ENCODE peak calls at places on chromosomes 7 and 10, in eight cellular contexts. C is suprapubic skin, S is IMR-90, T is A549, G is stomach, F is fibroblast of lung, M is ascending aorta, H is H1. R is an unnamed sample. For H3K4me1, the result is how much of the 10 kb centered on the place peaks cover.

GRCh38 chr7:131606346-131607290 is 50.2 kb upstream of the PODXL start:
- DNase-seq in C (no peak), S (no peak), T (no peak), G (no peak), F (no peak), M (no peak), H (no peak), R (no peak)

GRCh38 chr10:50554381-50554994 is 69.3 kb downstream of the SGMS1 start:
- DNase-seq in C (no peak), S (no peak), T (no peak), G (no peak), F (no peak), M (no peak), H (no peak), R (no peak)

GRCh38 chr7:107479303-107479702 is 9.4 kb downstream of the GPR22 start:
- DNase-seq in C (no peak), S (no peak), T (no peak), G (no peak), F (no peak), M (no peak), H (no peak), R (no peak)

GRCh38 chr10:74821501-74821900 is 4.9 kb upstream of the KAT6B start:
- DNase-seq in C (no peak), S (no peak), T (no peak), G (peak), F (no peak), M (no peak), H (no peak), R (no peak)

GRCh38 chr7:81574723-81575326 is 195.0 kb downstream of the HGF start:
- DNase-seq in C (no peak), S (peak), T (no peak), G (no peak), F (peak), M (no peak), H (no peak), R (no peak)

GRCh38 chr7:153518201-153518984 is 533.8 kb upstream of the DPP6 start:
- DNase-seq in C (no peak), S (no peak), T (no peak), G (no peak), F (no peak), M (no peak), H (no peak), R (no peak)

GRCh38 chr10:35942052-35942451 is 300.0 kb upstream of the FZD8 start:
- DNase-seq in C (no peak), S (no peak), T (no peak), G (no peak), F (no peak), M (no peak), H (no peak), R (no peak)

GRCh38 chr10:126935263-126935946 is 30.2 kb downstream of the DOCK1 start:
- DNase-seq in C (no peak), S (peak), T (no peak), G (no peak), F (peak), M (no peak), H (no peak), R (no peak)

GRCh38 chr7:77811895-77812685 is 13.5 kb downstream of the PHTF2 start:
- DNase-seq in C (no peak), S (peak), T (no peak), G (no peak), F (peak), M (no peak), H (no peak), R (peak)

GRCh38 chr7:7581531-7582179 is 15.0 kb downstream of the MIOS start:
- DNase-seq in C (no peak), S (no peak), T (no peak), G (no peak), F (no peak), M (no peak), H (peak), R (no peak)

GRCh38 chr10:14683246-14683645 is 91.5 kb downstream of the FAM107B start:
- DNase-seq in C (no peak), S (peak), T (no peak), G (no peak), F (no peak), M (no peak), H (no peak), R (peak)

GRCh38 chr10:77641344-77641743 is 3.7 kb upstream of the KCNMA1 start:
- DNase-seq in C (no peak), S (no peak), T (no peak), G (no peak), F (no peak), M (peak), H (no peak), R (peak)

GRCh38 chr7:101869026-101869900 is 51.8 kb downstream of the CUX1 start:
- DNase-seq in C (no peak), S (no peak), T (no peak), G (no peak), F (no peak), M (no peak), H (no peak), R (no peak)

GRCh38 chr7:70795948-70796347 is 336.0 kb upstream of the GALNT17 start:
- DNase-seq in C (no peak), S (no peak), T (no peak), G (no peak), F (no peak), M (no peak), H (no peak), R (no peak)

GRCh38 chr10:35843524-35844171 is 201.6 kb upstream of the FZD8 start:
- DNase-seq in C (no peak), S (no peak), T (no peak), G (peak), F (no peak), M (no peak), H (no peak), R (no peak)

GRCh38 chr7:64599341-64599740 is 36.5 kb upstream of the ZNF680 start:
- DNase-seq in C (no peak), S (no peak), T (no peak), G (no peak), F (no peak), M (no peak), H (no peak), R (no peak)

GRCh38 chr7:127390817-127391590 is 1.5 kb downstream of the ZNF800 start:
- DNase-seq in C (no peak), S (no peak), T (no peak), G (no peak), F (no peak), M (no peak), H (no peak), R (no peak)

GRCh38 chr7:30595461-30596042 is 874 bp downstream of the GARS1 start:
- DNase-seq in C (no peak), S (no peak), T (no peak), G (no peak), F (peak), M (no peak), H (no peak), R (no peak)

GRCh38 chr10:119315128-119316001 is 108.0 kb downstream of the GRK5 start:
- DNase-seq in C (no peak), S (peak), T (peak), G (no peak), F (peak), M (peak), H (no peak), R (peak)

GRCh38 chr10:16987129-16987670 is 142.4 kb downstream of the CUBN start:
- DNase-seq in C (no peak), S (peak), T (no peak), G (no peak), F (peak), M (no peak), H (no peak), R (peak)

GRCh38 chr10:12844796-12845524 is 156.6 kb downstream of the CCDC3 start:
- DNase-seq in C (peak), S (peak), T (peak), G (no peak), F (peak), M (peak), H (no peak), R (peak)

GRCh38 chr7:91446819-91447218 is 182.6 kb downstream of the FZD1 start:
- DNase-seq in C (no peak), S (no peak), T (no peak), G (no peak), F (no peak), M (no peak), H (no peak), R (no peak)

GRCh38 chr7:44581426-44581906 is 565 bp downstream of the TMED4 start:
- DNase-seq in C (no peak), S (no peak), T (no peak), G (peak), F (peak), M (no peak), H (no peak), R (peak)

GRCh38 chr7:29234438-29234837 is 39.9 kb downstream of the CHN2 start:
- DNase-seq in C (no peak), S (no peak), T (no peak), G (no peak), F (no peak), M (no peak), H (no peak), R (no peak)

GRCh38 chr10:24444337-24444736 is 235.4 kb downstream of the KIAA1217 start:
- DNase-seq in C (no peak), S (peak), T (no peak), G (no peak), F (peak), M (no peak), H (no peak), R (peak)

GRCh38 chr10:90418869-90419652 is 438.8 kb downstream of the HTR7 start:
- DNase-seq in C (no peak), S (peak), T (no peak), G (no peak), F (peak), M (no peak), H (no peak), R (peak)

GRCh38 chr10:100100651-100101525 is 19.2 kb upstream of the CPN1 start:
- DNase-seq in C (no peak), S (peak), T (peak), G (no peak), F (peak), M (no peak), H (no peak), R (peak)

GRCh38 chr10:71637305-71637704 is 82.3 kb downstream of the C10orf105 start:
- DNase-seq in C (no peak), S (no peak), T (no peak), G (no peak), F (no peak), M (no peak), H (no peak), R (no peak)
- H3K4me1 ChIP-seq in C (under half), S (under half), T (under half), G (under half), F (under half), M (under half), H (under half), R (under half)

DNA sequence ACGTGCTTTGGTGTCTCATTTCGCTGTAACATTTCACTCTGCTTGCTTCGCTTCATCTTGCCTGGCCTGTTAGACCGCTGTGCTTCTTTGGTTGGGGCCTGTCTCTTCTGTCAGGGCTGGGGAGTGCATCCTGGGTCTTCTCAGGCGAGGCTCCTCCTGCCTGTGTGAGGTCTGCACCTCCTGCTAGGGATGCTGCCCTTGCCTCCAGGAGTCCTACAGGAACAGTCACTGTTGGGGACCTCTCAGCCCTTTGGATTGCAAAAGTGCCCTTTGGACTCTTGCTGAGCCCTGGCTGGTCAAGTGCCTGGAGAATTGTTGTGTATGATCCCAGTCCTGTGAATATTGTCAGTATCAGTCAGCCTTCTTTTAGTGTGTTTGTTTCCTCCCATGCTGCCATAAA is 84.0 kb downstream of the MDFIC start:
- DNase-seq in C (no peak), S (no peak), T (no peak), G (no peak), F (no peak), M (no peak), H (peak), R (no peak)
- H3K4me1 ChIP-seq in C (under half), S (under half), T (half or more), G (under half), F (under half), M (under half), H (under half), R (half or more)

DNA sequence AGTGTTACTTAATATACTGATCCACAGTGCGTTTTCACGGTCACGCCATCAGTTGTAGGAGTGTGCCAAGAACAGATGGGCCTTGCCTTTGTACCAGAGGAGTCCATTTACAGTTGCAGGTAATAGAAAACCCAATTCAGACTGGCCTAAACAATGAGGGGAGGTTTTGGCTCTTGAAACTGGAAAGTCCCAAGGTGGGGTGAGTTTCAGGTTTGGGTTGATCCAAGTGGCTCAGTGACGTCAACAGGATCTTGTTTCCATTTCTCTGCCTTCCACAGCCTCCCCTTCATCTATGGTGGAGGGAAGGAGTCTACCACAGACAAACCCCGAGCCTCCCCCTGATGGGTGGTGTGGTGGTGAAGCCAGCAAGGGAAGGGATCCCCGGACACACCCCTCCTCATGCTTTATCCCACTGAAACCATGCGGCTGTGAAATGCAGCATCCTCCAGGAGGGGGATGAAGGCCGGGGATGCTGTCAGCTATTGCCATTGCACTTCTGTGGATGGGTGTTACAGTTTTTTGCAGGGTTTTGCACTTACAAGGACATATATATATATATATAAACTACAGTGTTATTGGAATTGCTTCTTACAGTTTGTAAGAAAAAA is 14.8 kb upstream of the SH2D4B start:
- DNase-seq in C (no peak), S (no peak), T (no peak), G (no peak), F (no peak), M (no peak), H (no peak), R (no peak)
- H3K4me1 ChIP-seq in C (under half), S (under half), T (half or more), G (under half), F (under half), M (under half), H (under half), R (under half)

GRCh38 chr7:139722604-139723003 is 55.2 kb downstream of the HIPK2 start:
- DNase-seq in C (no peak), S (no peak), T (no peak), G (no peak), F (no peak), M (no peak), H (no peak), R (no peak)
- H3K4me1 ChIP-seq in C (under half), S (under half), T (half or more), G (half or more), F (under half), M (under half), H (under half), R (half or more)